ENCODE peak calls at places on chromosome 21, in ten cellular contexts. One of them, this sample, is unnamed.

GRCh38 chr21:45494851-45495680 is 47.2 kb downstream of the SLC19A1 start:
- DNase-seq in HCT116: no peak
- DNase-seq in CD8-positive, alpha-beta memory T cell: no peak
- DNase-seq in keratinocyte: no peak
- DNase-seq in spleen: peak; percentile 68
- DNase-seq in CD8-positive, alpha-beta T cell: no peak
- DNase-seq in left ventricle myocardium inferior: no peak
- DNase-seq in lower lobe of right lung: no peak
- DNase-seq in fibroblast of lung: no peak
- DNase-seq in GM23338: no peak
- DNase-seq in this sample: no peak

GRCh38 chr21:33852495-33852894 is 63.1 kb downstream of the ATP5PO start:
- DNase-seq in HCT116: no peak
- DNase-seq in CD8-positive, alpha-beta memory T cell: no peak
- DNase-seq in keratinocyte: no peak
- DNase-seq in spleen: no peak
- DNase-seq in CD8-positive, alpha-beta T cell: no peak
- DNase-seq in left ventricle myocardium inferior: no peak
- DNase-seq in lower lobe of right lung: no peak
- DNase-seq in fibroblast of lung: no peak
- DNase-seq in GM23338: no peak
- DNase-seq in this sample: no peak

GRCh38 chr21:38177919-38178652 is 78.7 kb upstream of the KCNJ15 start:
- DNase-seq in HCT116: no peak
- DNase-seq in CD8-positive, alpha-beta memory T cell: no peak
- DNase-seq in keratinocyte: no peak
- DNase-seq in spleen: no peak
- DNase-seq in CD8-positive, alpha-beta T cell: no peak
- DNase-seq in left ventricle myocardium inferior: no peak
- DNase-seq in lower lobe of right lung: no peak
- DNase-seq in fibroblast of lung: no peak
- DNase-seq in GM23338: no peak
- DNase-seq in this sample: no peak

GRCh38 chr21:29130234-29130993 is at the start of gene MAP3K7CL:
- DNase-seq in HCT116: no peak
- DNase-seq in CD8-positive, alpha-beta memory T cell: no peak
- DNase-seq in keratinocyte: peak; percentile 75
- DNase-seq in spleen: no peak
- DNase-seq in CD8-positive, alpha-beta T cell: no peak
- DNase-seq in left ventricle myocardium inferior: peak; percentile 48
- DNase-seq in lower lobe of right lung: no peak
- DNase-seq in fibroblast of lung: peak; percentile 98
- DNase-seq in GM23338: no peak
- DNase-seq in this sample: peak; percentile 95

GRCh38 chr21:32102426-32102825 is 176.4 kb downstream of the MIS18A start:
- DNase-seq in HCT116: no peak
- DNase-seq in CD8-positive, alpha-beta memory T cell: no peak
- DNase-seq in keratinocyte: no peak
- DNase-seq in spleen: no peak
- DNase-seq in CD8-positive, alpha-beta T cell: no peak
- DNase-seq in left ventricle myocardium inferior: no peak
- DNase-seq in lower lobe of right lung: no peak
- DNase-seq in fibroblast of lung: no peak
- DNase-seq in GM23338: no peak
- DNase-seq in this sample: no peak

GRCh38 chr21:33975548-33976081 is 60.0 kb upstream of the ATP5PO start:
- DNase-seq in HCT116: no peak
- DNase-seq in CD8-positive, alpha-beta memory T cell: peak; percentile 59
- DNase-seq in keratinocyte: peak; percentile 67
- DNase-seq in spleen: no peak
- DNase-seq in CD8-positive, alpha-beta T cell: no peak
- DNase-seq in left ventricle myocardium inferior: no peak
- DNase-seq in lower lobe of right lung: no peak
- DNase-seq in fibroblast of lung: no peak
- DNase-seq in GM23338: no peak
- DNase-seq in this sample: peak; percentile 80

GRCh38 chr21:27722095-27722494 is 755.2 kb upstream of the ADAMTS5 start:
- DNase-seq in HCT116: no peak
- DNase-seq in CD8-positive, alpha-beta memory T cell: no peak
- DNase-seq in keratinocyte: peak; percentile 1
- DNase-seq in spleen: no peak
- DNase-seq in CD8-positive, alpha-beta T cell: no peak
- DNase-seq in left ventricle myocardium inferior: no peak
- DNase-seq in lower lobe of right lung: no peak
- DNase-seq in fibroblast of lung: no peak
- DNase-seq in GM23338: peak; percentile 16
- DNase-seq in this sample: no peak

GRCh38 chr21:44364151-44365053 is 11.0 kb downstream of the TRPM2 start:
- DNase-seq in HCT116: no peak
- DNase-seq in CD8-positive, alpha-beta memory T cell: no peak
- DNase-seq in keratinocyte: no peak
- DNase-seq in spleen: peak; percentile 69
- DNase-seq in CD8-positive, alpha-beta T cell: no peak
- DNase-seq in left ventricle myocardium inferior: no peak
- DNase-seq in lower lobe of right lung: no peak
- DNase-seq in fibroblast of lung: no peak
- DNase-seq in GM23338: peak; percentile 40
- DNase-seq in this sample: peak; percentile 47

GRCh38 chr21:28266061-28266460 is 726.6 kb downstream of the LTN1 start:
- DNase-seq in HCT116: no peak
- DNase-seq in CD8-positive, alpha-beta memory T cell: no peak
- DNase-seq in keratinocyte: no peak
- DNase-seq in spleen: no peak
- DNase-seq in CD8-positive, alpha-beta T cell: no peak
- DNase-seq in left ventricle myocardium inferior: no peak
- DNase-seq in lower lobe of right lung: no peak
- DNase-seq in fibroblast of lung: peak; percentile 42
- DNase-seq in GM23338: no peak
- DNase-seq in this sample: no peak

GRCh38 chr21:28867401-28867800 is 125.3 kb downstream of the LTN1 start:
- DNase-seq in HCT116: no peak
- DNase-seq in CD8-positive, alpha-beta memory T cell: no peak
- DNase-seq in keratinocyte: no peak
- DNase-seq in spleen: no peak
- DNase-seq in CD8-positive, alpha-beta T cell: no peak
- DNase-seq in left ventricle myocardium inferior: no peak
- DNase-seq in lower lobe of right lung: no peak
- DNase-seq in fibroblast of lung: peak; percentile 30
- DNase-seq in GM23338: no peak
- DNase-seq in this sample: peak; percentile 65

GRCh38 chr21:18000961-18001522 is 181.9 kb upstream of the C21orf91 start:
- DNase-seq in HCT116: no peak
- DNase-seq in CD8-positive, alpha-beta memory T cell: no peak
- DNase-seq in keratinocyte: no peak
- DNase-seq in spleen: no peak
- DNase-seq in CD8-positive, alpha-beta T cell: no peak
- DNase-seq in left ventricle myocardium inferior: no peak
- DNase-seq in lower lobe of right lung: no peak
- DNase-seq in fibroblast of lung: peak; percentile 5
- DNase-seq in GM23338: no peak
- DNase-seq in this sample: no peak

DNA sequence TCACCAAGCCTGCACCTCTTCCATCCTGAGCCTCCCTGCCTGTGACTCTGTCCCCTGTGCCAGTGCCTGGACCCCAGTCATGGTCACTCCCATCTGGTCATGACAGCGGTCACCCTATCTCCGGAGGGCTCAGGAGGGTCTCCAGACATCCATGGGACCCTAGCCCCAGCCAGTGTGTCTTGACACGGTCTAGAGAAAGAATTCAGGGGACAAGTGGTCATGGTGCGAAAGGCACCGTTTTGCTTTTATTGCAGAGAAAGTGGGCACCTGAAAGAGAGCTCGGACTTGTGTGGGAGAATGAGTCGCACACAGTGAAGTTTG is 4.7 kb upstream of the RIPK4 start:
- DNase-seq in HCT116: no peak
- DNase-seq in CD8-positive, alpha-beta memory T cell: no peak
- DNase-seq in keratinocyte: no peak
- DNase-seq in spleen: no peak
- DNase-seq in CD8-positive, alpha-beta T cell: no peak
- DNase-seq in left ventricle myocardium inferior: no peak
- DNase-seq in lower lobe of right lung: no peak
- DNase-seq in fibroblast of lung: no peak
- DNase-seq in GM23338: no peak
- DNase-seq in this sample: no peak
- H3K27me3 ChIP-seq in HCT116: peaks cover 53% of the 10 kb centered on the region
- H3K27me3 ChIP-seq in CD8-positive, alpha-beta memory T cell: peaks cover 20% of the 10 kb centered on the region
- H3K27me3 ChIP-seq in keratinocyte: no peaks in the 10 kb centered on the region
- H3K27me3 ChIP-seq in spleen: peaks cover 34% of the 10 kb centered on the region
- H3K27me3 ChIP-seq in CD8-positive, alpha-beta T cell: peaks cover 5% of the 10 kb centered on the region
- H3K27me3 ChIP-seq in left ventricle myocardium inferior: peaks cover 100% of the 10 kb centered on the region
- H3K27me3 ChIP-seq in lower lobe of right lung: peaks cover 57% of the 10 kb centered on the region
- H3K27me3 ChIP-seq in fibroblast of lung: peaks cover 60% of the 10 kb centered on the region
- H3K27me3 ChIP-seq in GM23338: peaks cover 59% of the 10 kb centered on the region
- H3K27me3 ChIP-seq in this sample: peaks cover 37% of the 10 kb centered on the region

GRCh38 chr21:42923553-42924432 is 1.6 kb downstream of the ERVH48-1 start:
- DNase-seq in HCT116: peak; percentile 83
- DNase-seq in CD8-positive, alpha-beta memory T cell: peak; percentile 59
- DNase-seq in keratinocyte: peak; percentile 73
- DNase-seq in spleen: peak; percentile 78
- DNase-seq in CD8-positive, alpha-beta T cell: peak; percentile 8
- DNase-seq in left ventricle myocardium inferior: peak; percentile 36
- DNase-seq in lower lobe of right lung: peak; percentile 61
- DNase-seq in fibroblast of lung: peak; percentile 91
- DNase-seq in GM23338: peak; percentile 99
- DNase-seq in this sample: peak; percentile 97
- H3K4me3 ChIP-seq in HCT116: no peak overlapping the region
- H3K4me3 ChIP-seq in CD8-positive, alpha-beta memory T cell: no peak overlapping the region
- H3K4me3 ChIP-seq in keratinocyte: no peak overlapping the region
- H3K4me3 ChIP-seq in spleen: no peak overlapping the region
- H3K4me3 ChIP-seq in CD8-positive, alpha-beta T cell: no peak overlapping the region
- H3K4me3 ChIP-seq in left ventricle myocardium inferior: peak overlapping the region; percentile 34
- H3K4me3 ChIP-seq in lower lobe of right lung: no peak overlapping the region
- H3K4me3 ChIP-seq in fibroblast of lung: peak overlapping the region; percentile 5
- H3K4me3 ChIP-seq in GM23338: peak overlapping the region; percentile 15
- H3K4me3 ChIP-seq in this sample: peak overlapping the region; percentile 52

DNA sequence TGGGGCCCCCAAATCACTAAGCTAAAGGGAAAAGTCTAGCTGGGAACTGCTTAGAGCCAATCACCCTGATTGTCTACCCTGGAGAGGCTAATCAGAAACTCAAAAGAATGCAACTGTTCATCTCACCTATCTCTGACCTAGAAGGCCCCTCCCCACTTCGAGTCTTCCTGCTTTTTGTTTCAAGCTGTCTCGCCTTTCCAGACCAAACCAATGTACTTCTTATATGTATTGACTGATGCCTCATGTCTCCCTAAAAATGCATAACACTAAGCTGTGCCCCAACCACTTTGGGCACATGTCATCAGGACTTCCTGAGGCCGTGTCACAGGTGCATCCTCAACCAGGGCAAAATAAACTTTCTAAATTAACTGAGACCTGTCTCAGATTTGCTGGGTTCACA is 209.5 kb downstream of the APP start:
- DNase-seq in HCT116: no peak
- DNase-seq in CD8-positive, alpha-beta memory T cell: no peak
- DNase-seq in keratinocyte: no peak
- DNase-seq in spleen: no peak
- DNase-seq in CD8-positive, alpha-beta T cell: no peak
- DNase-seq in left ventricle myocardium inferior: no peak
- DNase-seq in lower lobe of right lung: no peak
- DNase-seq in fibroblast of lung: no peak
- DNase-seq in GM23338: peak; percentile 83
- DNase-seq in this sample: no peak
- H3K27me3 ChIP-seq in HCT116: no peaks in the 10 kb centered on the region
- H3K27me3 ChIP-seq in CD8-positive, alpha-beta memory T cell: no peaks in the 10 kb centered on the region
- H3K27me3 ChIP-seq in keratinocyte: no peaks in the 10 kb centered on the region
- H3K27me3 ChIP-seq in spleen: no peaks in the 10 kb centered on the region
- H3K27me3 ChIP-seq in CD8-positive, alpha-beta T cell: no peaks in the 10 kb centered on the region
- H3K27me3 ChIP-seq in left ventricle myocardium inferior: no peaks in the 10 kb centered on the region
- H3K27me3 ChIP-seq in lower lobe of right lung: no peaks in the 10 kb centered on the region
- H3K27me3 ChIP-seq in fibroblast of lung: no peaks in the 10 kb centered on the region
- H3K27me3 ChIP-seq in GM23338: no peaks in the 10 kb centered on the region
- H3K27me3 ChIP-seq in this sample: no peaks in the 10 kb centered on the region

DNA sequence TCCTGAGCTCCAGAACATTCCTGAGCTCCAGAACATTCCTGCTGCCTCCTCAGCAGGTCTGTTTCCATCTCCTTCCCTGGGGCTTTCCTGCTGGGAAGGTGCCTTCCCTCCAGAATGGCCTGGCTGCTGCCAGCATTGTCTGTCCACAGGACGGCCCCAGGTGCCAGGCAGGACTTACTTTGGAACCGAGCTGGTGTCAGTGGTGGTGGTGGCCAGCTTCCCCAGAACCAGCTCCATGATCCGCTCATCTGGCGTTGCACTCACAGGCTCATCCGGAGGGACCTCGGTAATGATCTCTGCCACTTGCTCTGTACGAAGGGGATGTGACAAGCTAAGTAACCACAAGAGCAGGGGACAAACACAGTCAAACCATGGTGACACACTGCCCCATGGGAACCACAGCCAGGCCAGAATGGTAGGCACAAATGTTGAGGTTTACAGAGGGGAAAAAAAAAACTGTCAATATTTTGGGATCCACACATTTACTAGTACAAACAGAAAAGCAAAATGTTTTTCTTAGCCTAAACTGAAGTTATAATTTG is 41.3 kb downstream of the PRDM15 start:
- DNase-seq in HCT116: no peak
- DNase-seq in CD8-positive, alpha-beta memory T cell: no peak
- DNase-seq in keratinocyte: no peak
- DNase-seq in spleen: peak; percentile 59
- DNase-seq in CD8-positive, alpha-beta T cell: no peak
- DNase-seq in left ventricle myocardium inferior: no peak
- DNase-seq in lower lobe of right lung: no peak
- DNase-seq in fibroblast of lung: no peak
- DNase-seq in GM23338: no peak
- DNase-seq in this sample: no peak
- H3K4me3 ChIP-seq in HCT116: no peak overlapping the region
- H3K4me3 ChIP-seq in CD8-positive, alpha-beta memory T cell: no peak overlapping the region
- H3K4me3 ChIP-seq in keratinocyte: no peak overlapping the region
- H3K4me3 ChIP-seq in spleen: no peak overlapping the region
- H3K4me3 ChIP-seq in CD8-positive, alpha-beta T cell: no peak overlapping the region
- H3K4me3 ChIP-seq in left ventricle myocardium inferior: no peak overlapping the region
- H3K4me3 ChIP-seq in lower lobe of right lung: no peak overlapping the region
- H3K4me3 ChIP-seq in fibroblast of lung: no peak overlapping the region
- H3K4me3 ChIP-seq in GM23338: no peak overlapping the region
- H3K4me3 ChIP-seq in this sample: no peak overlapping the region

GRCh38 chr21:23507501-23507900 is 2099.8 kb downstream of the MRPL39 start:
- DNase-seq in HCT116: no peak
- DNase-seq in CD8-positive, alpha-beta memory T cell: no peak
- DNase-seq in keratinocyte: no peak
- DNase-seq in spleen: no peak
- DNase-seq in CD8-positive, alpha-beta T cell: no peak
- DNase-seq in left ventricle myocardium inferior: no peak
- DNase-seq in lower lobe of right lung: no peak
- DNase-seq in fibroblast of lung: no peak
- DNase-seq in GM23338: no peak
- DNase-seq in this sample: no peak
- H3K27me3 ChIP-seq in HCT116: no peaks in the 10 kb centered on the region
- H3K27me3 ChIP-seq in CD8-positive, alpha-beta memory T cell: no peaks in the 10 kb centered on the region
- H3K27me3 ChIP-seq in keratinocyte: no peaks in the 10 kb centered on the region
- H3K27me3 ChIP-seq in spleen: no peaks in the 10 kb centered on the region
- H3K27me3 ChIP-seq in CD8-positive, alpha-beta T cell: no peaks in the 10 kb centered on the region
- H3K27me3 ChIP-seq in left ventricle myocardium inferior: no peaks in the 10 kb centered on the region
- H3K27me3 ChIP-seq in lower lobe of right lung: no peaks in the 10 kb centered on the region
- H3K27me3 ChIP-seq in fibroblast of lung: no peaks in the 10 kb centered on the region
- H3K27me3 ChIP-seq in GM23338: no peaks in the 10 kb centered on the region
- H3K27me3 ChIP-seq in this sample: no peaks in the 10 kb centered on the region